ENCODE peak calls at places on chromosomes 12 and 14, in seven cellular contexts. B is SK-N-SH, X is GM23248, Y is GM23338, A is PC-3, E is HCT116, T is hepatocyte. H is an unnamed sample.

GRCh38 chr14:71591929-71592328 is 340.3 kb upstream of the RGS6 start:
- DNase-seq in B (no peak), A (peak; percentile 66), X (peak; percentile 90), Y (no peak), T (no peak), E (peak; percentile 16), H (peak; percentile 53)

GRCh38 chr12:101596172-101596571 is 1.4 kb downstream of the MYBPC1 start:
- DNase-seq in T (no peak), A (no peak), B (no peak), X (no peak), E (no peak), Y (no peak), H (no peak)

GRCh38 chr14:55671641-55672040 is 91.6 kb downstream of the KTN1 start:
- DNase-seq in B (no peak), E (no peak), Y (no peak), A (no peak), X (peak; percentile 30), T (no peak), H (no peak)

GRCh38 chr14:105647784-105648608 is 121.6 kb downstream of the TMEM121 start:
- DNase-seq in X (no peak), E (no peak), A (no peak), Y (no peak), B (no peak), T (no peak), H (no peak)

GRCh38 chr12:113373966-113374365 is 15.6 kb downstream of the PLBD2 start:
- DNase-seq in T (no peak), A (no peak), B (no peak), X (no peak), Y (no peak), E (no peak), H (no peak)

GRCh38 chr12:52582971-52583456 is 9.4 kb upstream of the KRT74 start:
- DNase-seq in X (peak; percentile 81), Y (peak; percentile 85), B (peak; percentile 76), A (peak; percentile 78), T (peak; percentile 82), E (peak; percentile 36), H (peak; percentile 29)

GRCh38 chr14:57609313-57609712 is 115.7 kb upstream of the CCDC198 start:
- DNase-seq in A (no peak), Y (no peak), E (no peak), X (no peak), T (no peak), B (no peak), H (no peak)

GRCh38 chr12:108724054-108724889 is 7.0 kb downstream of the CORO1C start:
- DNase-seq in Y (no peak), E (no peak), X (peak; percentile 68), A (peak; percentile 72), B (no peak), T (no peak), H (no peak)

GRCh38 chr12:43980627-43981191 is 144.8 kb downstream of the TMEM117 start:
- DNase-seq in B (no peak), A (no peak), T (no peak), E (no peak), X (no peak), Y (no peak), H (no peak)

GRCh38 chr12:124538194-124539082 is 29.0 kb downstream of the NCOR2 start:
- DNase-seq in X (no peak), A (no peak), Y (no peak), T (no peak), E (no peak), B (peak; percentile 72), H (no peak)

GRCh38 chr14:34436118-34436905 is 25.7 kb downstream of the SPTSSA start:
- DNase-seq in Y (no peak), X (peak; percentile 72), T (peak; percentile 34), B (no peak), E (no peak), A (peak; percentile 79), H (no peak)

GRCh38 chr14:68548194-68549056 is 244.4 kb downstream of the ZFP36L1 start:
- DNase-seq in E (peak; percentile 82), A (peak; percentile 97), X (peak; percentile 98), Y (peak; percentile 15), B (peak; percentile 46), T (peak; percentile 86), H (no peak)

GRCh38 chr12:115325858-115326257 is 641.9 kb upstream of the TBX3 start:
- DNase-seq in E (no peak), A (peak; percentile 14), X (peak; percentile 12), T (no peak), Y (no peak), B (no peak), H (no peak)

GRCh38 chr12:107564946-107565345 is 120.7 kb upstream of the PWP1 start:
- DNase-seq in E (peak; percentile 7), Y (peak; percentile 82), T (peak; percentile 30), X (peak; percentile 52), B (no peak), A (peak; percentile 61), H (peak; percentile 24)

GRCh38 chr14:94080606-94081385 is at the start of the genes DDX24 and IFI27L1:
- DNase-seq in B (peak; percentile 97), X (peak; percentile 99), T (peak; percentile 97), A (peak; percentile 95), E (peak; percentile 78), Y (peak; percentile 97), H (peak; percentile 93)

GRCh38 chr12:58584885-58585284 is 335.4 kb downstream of the LRIG3 start:
- DNase-seq in X (peak; percentile 46), A (no peak), T (no peak), B (no peak), Y (no peak), E (no peak), H (no peak)

GRCh38 chr12:7542813-7543212 is 39.2 kb upstream of the CD163 start:
- DNase-seq in A (no peak), E (no peak), X (peak; percentile 79), T (no peak), Y (no peak), B (no peak), H (no peak)

GRCh38 chr12:6650832-6651231 is 3.6 kb upstream of the ACRBP start:
- DNase-seq in T (no peak), B (no peak), X (no peak), A (no peak), Y (no peak), E (no peak), H (no peak)

GRCh38 chr12:65205886-65206285 is 36.5 kb downstream of the LEMD3 start:
- DNase-seq in A (no peak), X (no peak), Y (no peak), E (no peak), T (no peak), B (no peak), H (peak; percentile 52)

GRCh38 chr14:106879241-106879640 is 1352.9 kb downstream of the TMEM121 start:
- DNase-seq in E (peak; percentile 10), A (peak; percentile 35), B (peak; percentile 53), X (peak; percentile 27), Y (peak; percentile 6), T (no peak), H (peak; percentile 63)

GRCh38 chr12:19916193-19916498 is 452.2 kb upstream of the PDE3A start:
- DNase-seq in T (no peak), A (no peak), Y (no peak), B (no peak), X (no peak), E (no peak), H (no peak)

GRCh38 chr12:39012870-39013269 is 107.5 kb upstream of the CPNE8 start:
- DNase-seq in E (no peak), X (peak; percentile 11), Y (no peak), B (no peak), A (peak; percentile 65), T (no peak), H (no peak)

GRCh38 chr14:22184157-22185025 is 404.6 kb downstream of the DAD1 start:
- DNase-seq in T (no peak), Y (no peak), E (no peak), A (peak; percentile 30), B (no peak), X (no peak), H (no peak)

GRCh38 chr12:11695321-11695720 is 45.8 kb downstream of the ETV6 start:
- DNase-seq in Y (no peak), B (no peak), E (no peak), A (no peak), T (no peak), X (peak; percentile 88), H (no peak)

GRCh38 chr12:13428538-13429265 is 232.2 kb downstream of the EMP1 start:
- DNase-seq in Y (no peak), X (peak; percentile 46), B (no peak), T (peak; percentile 54), E (no peak), A (no peak), H (no peak)

GRCh38 chr12:19244312-19244711 is 114.8 kb downstream of the PLEKHA5 start:
- DNase-seq in B (no peak), X (peak; percentile 29), A (no peak), T (no peak), Y (no peak), E (no peak), H (no peak)

GRCh38 chr12:27779416-27779815 is 617 bp upstream of the KLHL42 start:
- DNase-seq in A (no peak), B (peak; percentile 75), T (peak; percentile 25), X (peak; percentile 39), E (no peak), Y (peak; percentile 41), H (peak; percentile 8)
- TF ChIP-seq EZH2phosphoT487 in A (no peak), B (no peak), T (no peak), X (no peak), E (no peak), Y (no peak), H (no peak)

GRCh38 chr14:90597961-90598360 is 201.1 kb downstream of the CALM1 start:
- DNase-seq in E (no peak), A (no peak), Y (no peak), T (no peak), X (no peak), B (no peak), H (no peak)
- H3K4me1 ChIP-seq in E (no peaks in the 10 kb centered on the region), A (no peaks in the 10 kb centered on the region), Y (peaks cover 18% of the 10 kb centered on the region), T (no peaks in the 10 kb centered on the region), X (no peaks in the 10 kb centered on the region), B (peaks cover 12% of the 10 kb centered on the region), H (no peaks in the 10 kb centered on the region)

GRCh38 chr12:122356192-122356635 is 66.3 kb downstream of the CLIP1 start:
- DNase-seq in B (peak; percentile 77), Y (peak; percentile 69), X (peak; percentile 65), E (peak; percentile 34), A (peak; percentile 79), T (peak; percentile 57), H (peak; percentile 38)
- TF ChIP-seq EZH2phosphoT487 in B (no peak), Y (no peak), X (no peak), E (no peak), A (no peak), T (no peak), H (no peak)

DNA sequence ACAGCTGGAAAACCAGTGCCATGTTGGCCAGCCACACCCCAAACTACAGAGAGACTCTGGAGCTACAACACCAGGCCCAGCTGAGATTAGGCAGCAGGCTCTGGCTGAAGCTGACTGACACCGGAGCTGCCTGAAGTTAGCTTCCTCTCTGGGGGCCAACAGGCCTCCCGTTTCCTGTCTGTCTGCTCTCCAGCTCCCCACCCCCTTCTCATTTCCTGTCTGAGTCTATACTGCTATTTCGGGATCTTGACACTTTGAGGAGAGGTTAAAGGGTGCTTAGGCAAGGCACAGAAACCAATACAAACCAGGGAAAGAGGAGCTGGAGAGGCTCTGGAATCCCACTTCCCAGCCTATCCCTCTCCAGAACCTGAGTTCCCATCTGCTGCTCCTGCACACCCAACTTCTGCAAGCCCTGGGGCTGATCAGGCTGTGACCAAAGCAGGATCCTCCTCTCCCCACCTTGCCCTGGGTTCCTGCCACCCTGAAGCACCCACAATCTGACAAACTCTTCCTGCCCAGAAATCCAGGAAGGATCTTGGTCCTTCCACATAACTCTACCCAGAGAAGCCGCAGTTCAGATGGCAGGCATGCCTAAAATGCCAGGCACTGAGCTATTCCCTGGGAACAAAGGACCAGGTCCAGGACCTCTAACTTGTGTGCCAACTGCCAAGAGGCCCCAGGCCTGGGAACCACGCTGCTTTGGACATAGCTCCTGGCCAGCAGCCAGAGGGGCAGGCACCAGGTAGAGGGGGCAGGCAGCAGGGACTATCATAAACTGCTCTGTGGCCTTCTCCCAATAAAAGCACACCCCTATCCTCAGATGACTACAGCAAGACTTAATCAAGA is 39.9 kb downstream of the PRPF40B start:
- DNase-seq in B (peak; percentile 50), A (peak; percentile 44), X (peak; percentile 84), T (peak; percentile 61), E (no peak), Y (peak; percentile 83), H (peak; percentile 88)
- H3K4me1 ChIP-seq in B (peaks cover 20% of the 10 kb centered on the region), A (peaks cover 7% of the 10 kb centered on the region), X (peaks cover 35% of the 10 kb centered on the region), T (peaks cover 10% of the 10 kb centered on the region), E (no peaks in the 10 kb centered on the region), Y (peaks cover 17% of the 10 kb centered on the region), H (peaks cover 55% of the 10 kb centered on the region)

H was measured in MM.1S.